ENCODE peak calls at places on chromosomes 2 and 18, in nine cellular contexts. Z is AG04449, D is colonic mucosa, O is kidney epithelial cell, G is BJ, A is pancreas, M is GM13976, I is heart right ventricle, Q is mammary epithelial cell. Y is an unnamed sample.

GRCh38 chr2:70822843-70823629 is 2.6 kb upstream of the CLEC4F start:
- DNase-seq in Z (no peak), D (no peak), O (no peak), G (no peak), A (no peak), M (no peak), I (no peak), Q (no peak), Y (no peak)

GRCh38 chr2:4753721-4754120 is 938.5 kb upstream of the SOX11 start:
- DNase-seq in Z (no peak), D (no peak), O (no peak), G (no peak), A (no peak), M (no peak), I (no peak), Q (no peak), Y (no peak)

GRCh38 chr2:190888449-190888848 is 7.8 kb downstream of the GLS start:
- DNase-seq in Z (no peak), D (no peak), O (no peak), G (no peak), A (no peak), M (no peak), I (no peak), Q (no peak), Y (no peak)

GRCh38 chr2:219430633-219431615 is 3.7 kb upstream of the SPEG start:
- DNase-seq in Z (no peak), D (no peak), O (no peak), G (no peak), A (no peak), M (no peak), I (peak; percentile 52), Q (peak; percentile 41), Y (no peak)

GRCh38 chr2:13480057-13480456 is 763.3 kb downstream of the TRIB2 start:
- DNase-seq in Z (no peak), D (no peak), O (no peak), G (no peak), A (no peak), M (peak; percentile 2), I (no peak), Q (no peak), Y (no peak)

GRCh38 chr18:49626842-49627360 is 65.0 kb downstream of the LIPG start:
- DNase-seq in Z (no peak), D (no peak), O (no peak), G (no peak), A (no peak), M (no peak), I (no peak), Q (no peak), Y (no peak)

GRCh38 chr2:68739261-68740183 is 4.9 kb downstream of the ARHGAP25 start:
- DNase-seq in Z (no peak), D (peak; percentile 17), O (no peak), G (no peak), A (no peak), M (no peak), I (no peak), Q (no peak), Y (no peak)

GRCh38 chr18:7926526-7926925 is 359.4 kb downstream of the PTPRM start:
- DNase-seq in Z (no peak), D (no peak), O (peak; percentile 44), G (no peak), A (peak; percentile 61), M (no peak), I (no peak), Q (no peak), Y (no peak)

GRCh38 chr2:36789181-36789804 is 92.8 kb downstream of the VIT start:
- DNase-seq in Z (no peak), D (no peak), O (no peak), G (no peak), A (no peak), M (no peak), I (no peak), Q (no peak), Y (no peak)

GRCh38 chr2:27866237-27866636 is 23.9 kb downstream of the RBKS start:
- DNase-seq in Z (no peak), D (no peak), O (no peak), G (no peak), A (no peak), M (no peak), I (no peak), Q (no peak), Y (no peak)

GRCh38 chr2:210859314-210859713 is 302.9 kb downstream of the CPS1 start:
- DNase-seq in Z (no peak), D (no peak), O (no peak), G (no peak), A (no peak), M (no peak), I (no peak), Q (no peak), Y (no peak)

GRCh38 chr2:182717451-182718215 is 1.6 kb downstream of the DNAJC10 start:
- DNase-seq in Z (no peak), D (no peak), O (no peak), G (no peak), A (no peak), M (peak; percentile 37), I (no peak), Q (no peak), Y (no peak)

DNA sequence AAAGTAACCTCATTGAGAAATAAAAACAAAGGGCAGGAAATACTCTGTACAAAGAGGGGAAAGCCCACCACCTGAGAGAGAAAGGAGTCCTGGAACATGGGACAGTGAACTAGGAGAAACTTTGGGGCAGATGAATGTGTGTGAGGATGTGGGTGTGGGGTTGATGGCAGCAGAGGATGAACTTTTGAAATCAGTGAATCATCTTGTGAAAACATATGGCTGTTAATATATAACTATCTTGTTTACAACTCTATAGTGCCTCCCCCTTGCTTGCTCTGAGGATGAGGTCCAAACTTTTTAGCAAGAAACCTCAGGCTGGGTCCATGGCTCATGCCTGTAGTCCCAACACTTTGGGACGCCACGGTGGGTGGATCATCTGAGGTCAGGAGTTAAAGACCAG is 171.8 kb upstream of the LHCGR start:
- DNase-seq in Z (no peak), D (no peak), O (no peak), G (no peak), A (no peak), M (no peak), I (no peak), Q (no peak), Y (no peak)
- TF ChIP-seq CTCF in Z (no peak), D (no peak), O (no peak), G (no peak), A (no peak), M (no peak), I (no peak), Q (no peak), Y (no peak)

GRCh38 chr2:29329899-29330298 is 214.7 kb downstream of the CLIP4 start:
- DNase-seq in Z (no peak), D (no peak), O (no peak), G (no peak), A (no peak), M (peak; percentile 33), I (no peak), Q (no peak), Y (no peak)
- TF ChIP-seq CTCF in Z (no peak), D (no peak), O (peak; percentile 17), G (peak; percentile 19), A (no peak), M (no peak), I (no peak), Q (peak; percentile 37), Y (peak; percentile 5)

GRCh38 chr2:25170888-25171287 is 2.5 kb upstream of the POMC start:
- DNase-seq in Z (no peak), D (no peak), O (no peak), G (no peak), A (no peak), M (no peak), I (no peak), Q (no peak), Y (no peak)
- TF ChIP-seq CTCF in Z (no peak), D (no peak), O (no peak), G (no peak), A (no peak), M (no peak), I (no peak), Q (no peak), Y (no peak)

DNA sequence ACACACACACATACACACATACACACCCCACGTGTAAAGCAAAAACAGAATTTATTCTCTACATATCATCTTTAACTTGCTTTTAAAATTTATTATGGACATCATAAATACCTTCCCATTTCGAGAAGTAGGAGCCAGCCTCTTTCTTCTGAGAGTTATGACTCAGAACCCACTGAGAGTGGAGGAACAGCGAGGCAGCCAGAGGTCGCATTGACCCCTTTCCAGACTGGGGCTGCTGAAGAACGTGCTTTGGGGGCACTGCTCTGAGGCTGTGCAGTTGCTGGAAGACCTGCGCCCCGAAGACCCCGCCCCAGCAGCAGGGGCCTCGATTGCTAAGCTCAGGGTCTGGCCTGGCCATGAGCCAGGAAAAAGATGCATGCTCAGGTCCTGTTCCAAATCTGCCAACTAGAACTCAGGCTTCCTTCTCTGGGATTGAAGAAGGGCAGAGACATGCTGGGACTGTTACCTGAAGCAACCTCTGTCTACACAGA is 133.8 kb upstream of the TWIST2 start:
- DNase-seq in Z (no peak), D (no peak), O (no peak), G (no peak), A (no peak), M (no peak), I (no peak), Q (no peak), Y (no peak)
- TF ChIP-seq CTCF in Z (no peak), D (no peak), O (no peak), G (peak; percentile 20), A (no peak), M (no peak), I (no peak), Q (no peak), Y (no peak)

GRCh38 chr2:6865346-6866238 is at the start of gene CMPK2:
- DNase-seq in Z (no peak), D (peak; percentile 74), O (no peak), G (no peak), A (peak; percentile 68), M (peak; percentile 89), I (peak; percentile 76), Q (peak; percentile 33), Y (no peak)
- TF ChIP-seq CTCF in Z (no peak), D (no peak), O (no peak), G (no peak), A (no peak), M (peak; percentile 28), I (peak; percentile 47), Q (no peak), Y (no peak)

DNA sequence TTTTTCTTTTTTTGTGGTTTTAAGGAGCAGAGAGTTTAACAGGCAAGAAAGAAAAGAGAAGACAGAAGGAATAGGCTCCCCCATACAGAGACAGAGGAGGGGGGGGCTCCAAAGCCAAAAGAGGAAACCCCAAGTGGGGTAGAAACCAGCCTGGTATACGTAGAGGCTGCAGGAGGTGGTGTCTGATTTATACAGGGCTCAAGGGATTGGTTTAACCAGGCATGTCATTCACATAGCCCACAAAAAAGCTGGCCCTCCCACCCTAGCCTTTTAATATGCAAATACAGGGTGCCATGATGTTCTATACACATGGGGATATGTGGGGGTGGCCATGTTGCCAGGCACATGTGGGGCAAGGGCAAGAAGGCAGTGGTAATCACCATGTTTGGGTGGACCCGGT is 170.1 kb downstream of the MAIP1 start:
- DNase-seq in Z (no peak), D (peak; percentile 24), O (no peak), G (no peak), A (no peak), M (no peak), I (no peak), Q (no peak), Y (no peak)
- TF ChIP-seq CTCF in Z (no peak), D (no peak), O (no peak), G (no peak), A (no peak), M (no peak), I (no peak), Q (no peak), Y (no peak)

Y was measured in AG09319.